ENCODE peak calls at places on chromosomes 1 and 21, in four cellular contexts. U, L, F and K are unnamed samples.

GRCh38 chr21:39556176-39556575 is 56.6 kb upstream of the B3GALT5 start:
- DNase-seq in U (peak; percentile 38), L (peak; percentile 29), F (no peak), K (no peak)

GRCh38 chr1:94357661-94358060 is 60.5 kb upstream of the ABCD3 start:
- DNase-seq in U (no peak), L (no peak), F (no peak), K (no peak)

GRCh38 chr1:45300669-45300997 is 26.1 kb upstream of the HPDL start:
- DNase-seq in U (no peak), L (no peak), F (no peak), K (no peak)

GRCh38 chr1:55579332-55579996 is 364.3 kb upstream of the USP24 start:
- DNase-seq in U (no peak), L (no peak), F (no peak), K (no peak)

GRCh38 chr1:109207472-109208103 is 6.1 kb upstream of the SARS1 start:
- DNase-seq in U (no peak), L (no peak), F (no peak), K (no peak)

GRCh38 chr1:221263831-221264767 is 384.9 kb downstream of the HLX start:
- DNase-seq in U (peak; percentile 87), L (peak; percentile 61), F (peak; percentile 40), K (peak; percentile 4)

GRCh38 chr1:194277927-194278326 is 1091.5 kb upstream of the B3GALT2 start:
- DNase-seq in U (no peak), L (no peak), F (no peak), K (no peak)

GRCh38 chr1:37037675-37038074 is 3.4 kb upstream of the GRIK3 start:
- DNase-seq in U (peak; percentile 55), L (no peak), F (no peak), K (no peak)

GRCh38 chr1:41882068-41882477 is 36.6 kb downstream of the HIVEP3 start:
- DNase-seq in U (no peak), L (no peak), F (no peak), K (no peak)

GRCh38 chr21:42513985-42514882 is 582 bp downstream of the SLC37A1 start:
- DNase-seq in U (no peak), L (no peak), F (no peak), K (peak; percentile 64)

GRCh38 chr1:225919906-225920305 is 4.1 kb downstream of the PYCR2 start:
- DNase-seq in U (peak; percentile 97), L (peak; percentile 50), F (peak; percentile 54), K (no peak)

GRCh38 chr1:61101461-61102440 is 19.4 kb downstream of the NFIA start:
- DNase-seq in U (peak; percentile 74), L (no peak), F (no peak), K (no peak)

GRCh38 chr1:145982010-145982723 is 14.2 kb downstream of the TXNIP start:
- DNase-seq in U (no peak), L (no peak), F (no peak), K (no peak)

GRCh38 chr1:67327864-67328263 is 20.2 kb downstream of the IL12RB2 start:
- DNase-seq in U (no peak), L (no peak), F (no peak), K (no peak)

GRCh38 chr1:207823880-207824566 is 72.2 kb downstream of the CD46 start:
- DNase-seq in U (peak; percentile 96), L (no peak), F (peak; percentile 69), K (peak; percentile 82)

GRCh38 chr1:940121-941026 is 16.7 kb downstream of the SAMD11 start:
- DNase-seq in U (peak; percentile 31), L (no peak), F (no peak), K (no peak)

GRCh38 chr1:32361674-32362473 is 411 bp downstream of the FAM229A start:
- DNase-seq in U (peak; percentile 74), L (no peak), F (no peak), K (no peak)

GRCh38 chr1:167310732-167311131 is 90.0 kb downstream of the POU2F1 start:
- DNase-seq in U (no peak), L (no peak), F (no peak), K (no peak)

GRCh38 chr21:46515109-46515508 is 56.4 kb downstream of the DIP2A start:
- DNase-seq in U (peak; percentile 53), L (no peak), F (no peak), K (peak; percentile 37)

GRCh38 chr1:147612366-147612765 is 58.0 kb downstream of the ACP6 start:
- DNase-seq in U (no peak), L (no peak), F (no peak), K (no peak)

GRCh38 chr1:192053661-192054060 is 104.6 kb upstream of the RGS18 start:
- DNase-seq in U (peak; percentile 19), L (no peak), F (no peak), K (no peak)

GRCh38 chr1:159991513-159991912 is 37.5 kb upstream of the SLAMF9 start:
- DNase-seq in U (no peak), L (peak; percentile 44), F (no peak), K (no peak)

GRCh38 chr1:159867322-159868064 is 5.0 kb upstream of the VSIG8 start:
- DNase-seq in U (no peak), L (no peak), F (no peak), K (no peak)

GRCh38 chr1:198359024-198359653 is 181.3 kb downstream of the ATP6V1G3 start:
- DNase-seq in U (peak; percentile 26), L (no peak), F (no peak), K (peak; percentile 12)

GRCh38 chr1:172089768-172090510 is 248.6 kb downstream of the DNM3 start:
- DNase-seq in U (no peak), L (peak; percentile 56), F (peak; percentile 28), K (peak; percentile 42)

GRCh38 chr1:162213281-162213909 is 143.9 kb downstream of the NOS1AP start:
- DNase-seq in U (peak; percentile 74), L (no peak), F (no peak), K (no peak)

GRCh38 chr1:76035053-76035452 is 39.5 kb upstream of the ST6GALNAC3 start:
- DNase-seq in U (peak; percentile 55), L (no peak), F (no peak), K (no peak)

GRCh38 chr1:84774674-84775548 is 84.7 kb upstream of the SSX2IP start:
- DNase-seq in U (no peak), L (no peak), F (no peak), K (no peak)